ENCODE peak calls at places on chromosomes 12 and 14, in four cellular contexts. One of them, this sample, is unnamed.

GRCh38 chr12:115408642-115409041 is 724.7 kb upstream of the TBX3 start:
- DNase-seq in K562: no peak
- DNase-seq in GM12878: no peak
- DNase-seq in HepG2: no peak
- DNase-seq in this sample: no peak

GRCh38 chr12:52645982-52646381 is 6.0 kb downstream of the KRT2 start:
- DNase-seq in K562: peak; percentile 43
- DNase-seq in GM12878: no peak
- DNase-seq in HepG2: no peak
- DNase-seq in this sample: no peak

GRCh38 chr12:122732170-122732569 is 1.5 kb upstream of the HCAR1 start:
- DNase-seq in K562: no peak
- DNase-seq in GM12878: no peak
- DNase-seq in HepG2: no peak
- DNase-seq in this sample: no peak

GRCh38 chr12:82973601-82974000 is 286.9 kb downstream of the TMTC2 start:
- DNase-seq in K562: no peak
- DNase-seq in GM12878: no peak
- DNase-seq in HepG2: no peak
- DNase-seq in this sample: no peak

GRCh38 chr14:61184117-61184516 is 97.0 kb downstream of the TMEM30B start:
- DNase-seq in K562: no peak
- DNase-seq in GM12878: no peak
- DNase-seq in HepG2: no peak
- DNase-seq in this sample: no peak

GRCh38 chr14:37590096-37590809 is 4.8 kb downstream of the FOXA1 start:
- DNase-seq in K562: no peak
- DNase-seq in GM12878: no peak
- DNase-seq in HepG2: no peak
- DNase-seq in this sample: no peak

GRCh38 chr14:21268612-21269251 is 510 bp downstream of the HNRNPC start:
- DNase-seq in K562: peak; percentile 70
- DNase-seq in GM12878: no peak
- DNase-seq in HepG2: peak; percentile 77
- DNase-seq in this sample: peak; percentile 78

GRCh38 chr12:16385779-16386646 is 38.6 kb downstream of the MGST1 start:
- DNase-seq in K562: peak; percentile 11
- DNase-seq in GM12878: peak; percentile 5
- DNase-seq in HepG2: peak; percentile 88
- DNase-seq in this sample: peak; percentile 21

GRCh38 chr14:22849212-22849819 is 12.9 kb downstream of the MMP14 start:
- DNase-seq in K562: no peak
- DNase-seq in GM12878: no peak
- DNase-seq in HepG2: no peak
- DNase-seq in this sample: no peak

GRCh38 chr12:110998165-110998564 is 77.8 kb upstream of the MYL2 start:
- DNase-seq in K562: no peak
- DNase-seq in GM12878: no peak
- DNase-seq in HepG2: no peak
- DNase-seq in this sample: no peak

GRCh38 chr12:68189766-68190700 is 30.5 kb upstream of the IFNG start:
- DNase-seq in K562: no peak
- DNase-seq in GM12878: no peak
- DNase-seq in HepG2: no peak
- DNase-seq in this sample: no peak

GRCh38 chr12:1170411-1170810 is 179.4 kb downstream of the ERC1 start:
- DNase-seq in K562: no peak
- DNase-seq in GM12878: no peak
- DNase-seq in HepG2: peak; percentile 25
- DNase-seq in this sample: no peak

GRCh38 chr12:1167784-1168183 is 176.8 kb downstream of the ERC1 start:
- DNase-seq in K562: no peak
- DNase-seq in GM12878: no peak
- DNase-seq in HepG2: no peak
- DNase-seq in this sample: no peak

GRCh38 chr12:1173806-1174617 is 183.0 kb downstream of the ERC1 start:
- DNase-seq in K562: no peak
- DNase-seq in GM12878: no peak
- DNase-seq in HepG2: no peak
- DNase-seq in this sample: no peak

GRCh38 chr12:1174659-1175058 is 183.6 kb downstream of the ERC1 start:
- DNase-seq in K562: no peak
- DNase-seq in GM12878: no peak
- DNase-seq in HepG2: no peak
- DNase-seq in this sample: no peak

DNA sequence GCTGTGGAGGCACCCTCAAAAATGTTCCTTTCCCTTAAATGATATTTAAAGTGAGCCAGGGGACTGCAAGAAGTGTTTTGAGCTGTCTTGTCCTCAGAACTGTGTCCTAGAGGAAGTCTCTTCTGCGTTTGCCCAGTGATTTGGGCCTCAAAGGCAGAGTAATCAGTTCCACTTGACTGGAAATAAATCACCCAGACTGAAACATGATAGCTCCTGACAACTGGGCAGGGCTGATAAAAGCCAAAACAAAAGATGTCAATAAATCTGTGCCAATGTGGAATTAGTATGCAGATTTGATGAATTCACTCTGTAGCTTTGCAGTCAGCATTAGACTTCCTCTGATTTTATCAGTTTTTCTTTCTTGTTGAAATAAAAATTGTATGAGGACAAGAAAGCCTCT is 180.6 kb downstream of the ERC1 start:
- DNase-seq in K562: peak; percentile 35
- DNase-seq in GM12878: no peak
- DNase-seq in HepG2: no peak
- DNase-seq in this sample: no peak
- TF ChIP-seq JUNB in K562: no peak
- TF ChIP-seq JUNB in GM12878: no peak
- TF ChIP-seq JUNB in HepG2: no peak
- TF ChIP-seq JUNB in this sample: no peak

GRCh38 chr12:108649668-108650067 is 16.0 kb upstream of the SELPLG start:
- DNase-seq in K562: no peak
- DNase-seq in GM12878: no peak
- DNase-seq in HepG2: no peak
- DNase-seq in this sample: peak; percentile 24
- TF ChIP-seq POLR2AphosphoS2 in K562: no peak
- TF ChIP-seq POLR2AphosphoS2 in GM12878: no peak
- TF ChIP-seq POLR2AphosphoS2 in HepG2: no peak
- TF ChIP-seq POLR2AphosphoS2 in this sample: no peak

DNA sequence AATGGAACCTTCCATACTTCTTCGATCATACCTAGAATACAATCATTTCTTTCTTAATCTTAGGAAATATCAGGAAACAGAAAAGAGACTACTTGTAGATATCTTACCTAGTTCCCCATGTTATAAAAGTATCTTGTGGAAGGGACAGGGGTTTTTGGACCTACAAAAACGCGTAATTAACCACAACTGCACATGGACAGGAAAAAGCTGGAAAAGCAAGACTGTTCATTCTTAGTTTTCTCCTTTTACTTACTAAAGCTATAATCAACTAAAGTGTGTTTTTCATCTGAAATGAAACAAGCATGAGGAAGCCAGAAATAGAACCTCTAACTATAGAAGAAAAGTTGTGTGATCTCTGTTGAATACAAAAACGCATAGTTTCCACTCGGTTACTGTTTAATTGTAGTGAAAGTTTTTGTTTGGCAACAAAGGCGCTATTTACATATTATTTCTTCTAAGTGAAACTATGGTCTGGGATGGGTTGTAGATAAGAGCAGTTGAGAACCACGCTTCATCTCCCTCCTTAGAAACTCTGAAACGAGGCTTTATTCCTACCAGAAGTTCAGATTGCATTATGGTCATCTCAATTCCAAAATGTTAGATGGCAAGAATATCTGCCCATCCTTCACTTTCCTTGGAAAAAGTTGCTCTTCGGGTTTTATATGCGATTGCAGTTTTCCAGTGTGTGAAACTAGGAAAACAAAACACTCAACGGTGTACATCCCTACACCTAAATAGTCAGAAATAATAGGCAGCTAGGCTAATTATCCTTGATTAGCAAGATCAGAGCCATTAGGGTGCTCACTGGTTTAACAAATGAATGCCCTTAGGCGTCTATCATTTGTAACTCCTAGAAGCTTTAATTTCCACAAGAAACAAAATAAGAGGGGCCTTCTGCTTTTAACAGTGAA is 1.1 kb downstream of the BCAT1 start:
- DNase-seq in K562: peak; percentile 42
- DNase-seq in GM12878: no peak
- DNase-seq in HepG2: no peak
- DNase-seq in this sample: no peak
- TF ChIP-seq JUNB in K562: no peak
- TF ChIP-seq JUNB in GM12878: no peak
- TF ChIP-seq JUNB in HepG2: no peak
- TF ChIP-seq JUNB in this sample: no peak

GRCh38 chr12:66166561-66166960 is 3.2 kb downstream of the TMBIM4 start:
- DNase-seq in K562: no peak
- DNase-seq in GM12878: no peak
- DNase-seq in HepG2: no peak
- DNase-seq in this sample: no peak
- TF ChIP-seq POLR2AphosphoS2 in K562: no peak
- TF ChIP-seq POLR2AphosphoS2 in GM12878: no peak
- TF ChIP-seq POLR2AphosphoS2 in HepG2: no peak
- TF ChIP-seq POLR2AphosphoS2 in this sample: no peak

DNA sequence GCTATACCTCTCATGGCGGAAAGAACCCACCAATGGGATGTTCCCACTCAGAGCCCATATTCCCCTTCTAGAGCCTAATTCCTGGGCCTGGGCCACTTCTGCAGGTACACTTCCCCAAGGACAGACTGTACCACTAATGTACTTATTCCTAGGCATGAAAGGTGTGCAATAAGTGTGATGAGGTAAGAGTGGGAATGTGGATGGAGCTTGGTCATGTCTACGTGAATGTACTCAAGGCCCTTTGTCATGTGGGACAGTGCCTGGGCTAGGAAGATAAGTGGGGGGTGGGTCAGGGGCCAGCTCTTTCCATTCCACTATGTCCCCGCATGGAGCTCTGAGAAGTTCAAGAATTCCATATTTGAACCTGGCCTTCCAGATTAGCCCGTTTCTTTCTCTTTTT is 63.4 kb upstream of the FUT8 start:
- DNase-seq in K562: peak; percentile 68
- DNase-seq in GM12878: no peak
- DNase-seq in HepG2: peak; percentile 42
- DNase-seq in this sample: no peak
- TF ChIP-seq JUNB in K562: no peak
- TF ChIP-seq JUNB in GM12878: no peak
- TF ChIP-seq JUNB in HepG2: no peak
- TF ChIP-seq JUNB in this sample: no peak

DNA sequence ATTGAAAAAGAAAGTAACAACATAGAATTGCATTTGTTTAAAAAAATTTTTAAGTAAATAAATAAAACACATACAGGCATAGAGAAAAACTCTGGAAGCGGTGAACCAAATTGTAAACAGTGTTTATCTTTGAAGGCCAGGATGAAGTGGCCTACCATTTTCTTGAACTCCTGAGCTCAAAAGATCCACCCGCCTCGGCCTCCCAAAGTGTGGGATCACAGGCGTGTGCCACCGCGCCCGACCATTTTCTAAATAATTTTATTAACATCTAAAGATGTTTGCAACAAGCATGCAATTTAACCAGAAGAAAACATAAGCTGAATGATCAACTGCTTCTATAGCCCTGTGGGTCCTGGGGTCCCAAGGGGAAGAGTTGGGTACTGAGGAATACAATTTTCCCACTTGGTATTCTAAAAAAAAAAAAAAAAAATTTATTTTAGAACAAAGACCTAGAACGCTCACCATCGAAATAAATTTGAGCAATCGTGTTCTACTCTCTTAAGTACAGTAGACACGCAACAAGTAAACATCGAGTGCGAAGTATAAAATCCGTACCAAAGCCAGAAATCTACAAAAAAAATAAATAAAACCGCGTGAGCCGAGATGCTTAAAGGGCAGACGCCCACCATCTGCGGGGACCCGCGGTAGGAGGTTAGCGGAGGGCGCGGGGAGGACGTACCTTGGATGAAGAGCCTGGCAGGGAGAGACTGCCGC is 489 bp downstream of the MIS18BP1 start:
- DNase-seq in K562: peak; percentile 39
- DNase-seq in GM12878: no peak
- DNase-seq in HepG2: no peak
- DNase-seq in this sample: no peak
- TF ChIP-seq POLR2AphosphoS2 in K562: no peak
- TF ChIP-seq POLR2AphosphoS2 in GM12878: no peak
- TF ChIP-seq POLR2AphosphoS2 in HepG2: no peak
- TF ChIP-seq POLR2AphosphoS2 in this sample: no peak

DNA sequence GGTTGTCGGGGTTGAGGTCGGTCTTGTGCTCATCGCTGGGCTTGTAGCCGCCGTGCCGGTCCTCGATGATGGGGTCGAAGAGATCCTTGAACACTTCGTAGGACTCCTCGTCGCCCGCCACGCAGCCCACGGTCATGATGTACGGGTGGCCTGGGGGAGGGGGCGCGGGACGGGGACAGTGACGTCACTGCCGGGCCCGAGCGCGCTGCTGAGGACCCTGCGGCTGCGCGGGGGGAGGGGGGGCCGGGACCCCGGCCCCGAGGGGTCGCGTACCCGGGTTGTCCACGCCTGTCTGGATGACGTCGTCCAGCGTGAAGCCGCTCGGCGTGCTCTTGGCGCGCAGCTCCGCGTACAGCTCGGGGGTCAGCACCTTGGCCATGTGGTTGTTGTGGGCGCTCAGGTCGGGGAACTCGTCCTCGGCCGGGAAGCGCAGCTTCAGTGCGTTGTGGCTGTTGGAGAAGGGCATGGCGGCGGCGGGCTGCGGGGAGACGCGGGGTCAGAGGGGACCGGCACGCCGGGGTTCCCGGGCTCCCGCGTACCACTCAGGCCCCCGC is 525 bp downstream of the CKB start:
- DNase-seq in K562: peak; percentile 48
- DNase-seq in GM12878: no peak
- DNase-seq in HepG2: no peak
- DNase-seq in this sample: no peak
- TF ChIP-seq JUNB in K562: no peak
- TF ChIP-seq JUNB in GM12878: no peak
- TF ChIP-seq JUNB in HepG2: no peak
- TF ChIP-seq JUNB in this sample: no peak

DNA sequence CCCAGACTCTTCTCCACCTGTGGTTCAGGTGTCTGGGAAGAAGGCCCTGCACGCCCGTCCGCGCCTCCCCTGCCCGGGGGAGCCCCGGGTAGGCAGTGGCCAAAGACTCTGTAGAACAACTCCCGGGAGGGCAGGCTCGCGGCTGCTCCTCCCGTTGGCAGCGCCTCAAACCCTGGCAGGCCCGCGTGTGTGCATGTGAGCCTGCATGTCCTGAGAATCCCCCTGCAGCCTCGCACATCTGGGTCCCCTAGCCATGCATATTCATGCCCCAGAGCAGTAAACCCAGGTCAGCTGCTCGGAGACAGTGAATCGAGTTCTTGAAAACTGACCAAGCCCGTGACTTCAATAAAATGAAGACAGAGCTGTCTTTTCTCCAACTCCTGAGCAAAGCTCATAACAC is 165.9 kb downstream of the MON2 start:
- DNase-seq in K562: no peak
- DNase-seq in GM12878: no peak
- DNase-seq in HepG2: peak; percentile 5
- DNase-seq in this sample: no peak
- TF ChIP-seq POLR2AphosphoS2 in K562: no peak
- TF ChIP-seq POLR2AphosphoS2 in GM12878: no peak
- TF ChIP-seq POLR2AphosphoS2 in HepG2: no peak
- TF ChIP-seq POLR2AphosphoS2 in this sample: no peak

This sample was measured in A549.